ENCODE peak calls at places on chromosomes 4 and X, in ten cellular contexts. Z, N, H, B, K, V, A, T, F and P are unnamed samples.

GRCh38 chrX:139931646-139932076 is 1.2 kb downstream of the ATP11C start:
- DNase-seq in Z (no peak), A (no peak), T (no peak), K (no peak), F (no peak), H (no peak), N (no peak), B (no peak), V (peak), P (no peak)

GRCh38 chr4:151228196-151229119 is 48.5 kb upstream of the PRSS48 start:
- DNase-seq in Z (no peak), V (no peak), N (peak), A (no peak), B (no peak), H (no peak), T (no peak), F (no peak), K (peak), P (peak)

GRCh38 chr4:47368211-47368610 is 95.3 kb downstream of the COMMD8 start:
- DNase-seq in K (no peak), Z (no peak), N (no peak), V (no peak), H (no peak), F (no peak), A (no peak), T (no peak), B (peak), P (no peak)

GRCh38 chr4:136863756-136864155 is 668.5 kb downstream of the PCDH18 start:
- DNase-seq in Z (no peak), K (peak), N (no peak), A (no peak), B (no peak), F (no peak), V (no peak), H (no peak), T (no peak), P (peak)

GRCh38 chrX:52139545-52139895 is 45.2 kb upstream of the MAGED4 start:
- DNase-seq in B (no peak), N (no peak), F (no peak), T (no peak), Z (no peak), A (no peak), V (no peak), H (no peak), K (no peak), P (no peak)

GRCh38 chr4:5742388-5742787 is 31.4 kb downstream of the EVC start:
- DNase-seq in K (no peak), H (no peak), F (no peak), B (no peak), N (no peak), V (no peak), Z (no peak), A (no peak), T (no peak), P (no peak)

GRCh38 chr4:180314972-180315371 is 1928.2 kb upstream of the TENM3 start:
- DNase-seq in H (no peak), B (no peak), F (no peak), N (no peak), A (no peak), T (no peak), V (no peak), Z (no peak), K (no peak), P (no peak)

GRCh38 chr4:3250438-3250955 is 1.5 kb downstream of the MSANTD1 start:
- DNase-seq in K (no peak), A (peak), Z (no peak), B (no peak), T (no peak), H (no peak), N (no peak), V (peak), F (no peak), P (no peak)

GRCh38 chr4:109701566-109702399 is 1.5 kb downstream of the CASP6 start:
- DNase-seq in H (no peak), N (no peak), T (no peak), K (peak), V (no peak), F (no peak), B (no peak), Z (no peak), A (no peak), P (peak)

GRCh38 chr4:101791189-101791572 is 651 bp downstream of the BANK1 start:
- DNase-seq in B (no peak), N (no peak), V (peak), Z (no peak), H (peak), K (no peak), F (no peak), T (no peak), A (no peak), P (no peak)

GRCh38 chrX:44415639-44416386 is 72.3 kb upstream of the EFHC2 start:
- DNase-seq in T (no peak), V (peak), K (no peak), N (no peak), Z (no peak), H (no peak), F (no peak), A (no peak), B (no peak), P (no peak)

GRCh38 chrX:120453985-120454384 is 15.1 kb downstream of the LAMP2 start:
- DNase-seq in V (no peak), N (no peak), A (no peak), Z (no peak), K (peak), B (no peak), H (no peak), T (no peak), F (no peak), P (no peak)